ENCODE peak calls at places on chromosomes 13 and 19, in seven cellular contexts. One of them, this sample, is unnamed.
A peak's percentile ranks its signal among the peaks of the same experiment; 100 is the strongest.

GRCh38 chr13:106036870-106037269 is 498.6 kb downstream of the EFNB2 start:
- DNase-seq in activated T-cell treated with anti-CD3 and anti-CD28 coated beads, Interleukin-2, amount 50 U/mL, for 72 hours: no peak
- DNase-seq in stimulated activated CD8-positive, alpha-beta memory T cell treated with anti-CD3 and anti-CD28 coated beads, Interleukin-7, amount 100 ng/mL, for 1 hour: no peak
- DNase-seq in neural progenitor cell: peak; percentile 36
- DNase-seq in cardiac fibroblast: no peak
- DNase-seq in AG09319: no peak
- DNase-seq in GM23338: peak; percentile 39
- DNase-seq in this sample: no peak

GRCh38 chr19:23203841-23204344 is 46.3 kb downstream of the ZNF724 start:
- DNase-seq in activated T-cell treated with anti-CD3 and anti-CD28 coated beads, Interleukin-2, amount 50 U/mL, for 72 hours: no peak
- DNase-seq in stimulated activated CD8-positive, alpha-beta memory T cell treated with anti-CD3 and anti-CD28 coated beads, Interleukin-7, amount 100 ng/mL, for 1 hour: no peak
- DNase-seq in neural progenitor cell: no peak
- DNase-seq in cardiac fibroblast: no peak
- DNase-seq in AG09319: no peak
- DNase-seq in GM23338: peak; percentile 90
- DNase-seq in this sample: peak; percentile 57

GRCh38 chr19:28472843-28473242 is 740.1 kb downstream of the UQCRFS1 start:
- DNase-seq in activated T-cell treated with anti-CD3 and anti-CD28 coated beads, Interleukin-2, amount 50 U/mL, for 72 hours: no peak
- DNase-seq in stimulated activated CD8-positive, alpha-beta memory T cell treated with anti-CD3 and anti-CD28 coated beads, Interleukin-7, amount 100 ng/mL, for 1 hour: no peak
- DNase-seq in neural progenitor cell: no peak
- DNase-seq in cardiac fibroblast: no peak
- DNase-seq in AG09319: no peak
- DNase-seq in GM23338: no peak
- DNase-seq in this sample: no peak

GRCh38 chr19:35724560-35724959 is 6.8 kb downstream of the KMT2B start:
- DNase-seq in activated T-cell treated with anti-CD3 and anti-CD28 coated beads, Interleukin-2, amount 50 U/mL, for 72 hours: no peak
- DNase-seq in stimulated activated CD8-positive, alpha-beta memory T cell treated with anti-CD3 and anti-CD28 coated beads, Interleukin-7, amount 100 ng/mL, for 1 hour: no peak
- DNase-seq in neural progenitor cell: no peak
- DNase-seq in cardiac fibroblast: no peak
- DNase-seq in AG09319: no peak
- DNase-seq in GM23338: no peak
- DNase-seq in this sample: no peak

GRCh38 chr19:7397687-7398086 is 49.0 kb downstream of the ARHGEF18 start:
- DNase-seq in activated T-cell treated with anti-CD3 and anti-CD28 coated beads, Interleukin-2, amount 50 U/mL, for 72 hours: no peak
- DNase-seq in stimulated activated CD8-positive, alpha-beta memory T cell treated with anti-CD3 and anti-CD28 coated beads, Interleukin-7, amount 100 ng/mL, for 1 hour: no peak
- DNase-seq in neural progenitor cell: no peak
- DNase-seq in cardiac fibroblast: peak; percentile 88
- DNase-seq in AG09319: no peak
- DNase-seq in GM23338: no peak
- DNase-seq in this sample: no peak

GRCh38 chr19:15141143-15141542 is 33.9 kb downstream of the SYDE1 start:
- DNase-seq in activated T-cell treated with anti-CD3 and anti-CD28 coated beads, Interleukin-2, amount 50 U/mL, for 72 hours: no peak
- DNase-seq in stimulated activated CD8-positive, alpha-beta memory T cell treated with anti-CD3 and anti-CD28 coated beads, Interleukin-7, amount 100 ng/mL, for 1 hour: no peak
- DNase-seq in neural progenitor cell: no peak
- DNase-seq in cardiac fibroblast: no peak
- DNase-seq in AG09319: no peak
- DNase-seq in GM23338: no peak
- DNase-seq in this sample: no peak

GRCh38 chr19:49672131-49672919 is 4.7 kb upstream of the PRMT1 start:
- DNase-seq in activated T-cell treated with anti-CD3 and anti-CD28 coated beads, Interleukin-2, amount 50 U/mL, for 72 hours: peak; percentile 84
- DNase-seq in stimulated activated CD8-positive, alpha-beta memory T cell treated with anti-CD3 and anti-CD28 coated beads, Interleukin-7, amount 100 ng/mL, for 1 hour: peak; percentile 44
- DNase-seq in neural progenitor cell: peak; percentile 92
- DNase-seq in cardiac fibroblast: peak; percentile 77
- DNase-seq in AG09319: no peak
- DNase-seq in GM23338: peak; percentile 95
- DNase-seq in this sample: peak; percentile 81

GRCh38 chr13:114004416-114005205 is 30.7 kb upstream of the C13orf46 start:
- DNase-seq in activated T-cell treated with anti-CD3 and anti-CD28 coated beads, Interleukin-2, amount 50 U/mL, for 72 hours: no peak
- DNase-seq in stimulated activated CD8-positive, alpha-beta memory T cell treated with anti-CD3 and anti-CD28 coated beads, Interleukin-7, amount 100 ng/mL, for 1 hour: no peak
- DNase-seq in neural progenitor cell: no peak
- DNase-seq in cardiac fibroblast: peak; percentile 88
- DNase-seq in AG09319: no peak
- DNase-seq in GM23338: no peak
- DNase-seq in this sample: peak; percentile 89

GRCh38 chr13:100508996-100509395 is 79.6 kb downstream of the GGACT start:
- DNase-seq in activated T-cell treated with anti-CD3 and anti-CD28 coated beads, Interleukin-2, amount 50 U/mL, for 72 hours: no peak
- DNase-seq in stimulated activated CD8-positive, alpha-beta memory T cell treated with anti-CD3 and anti-CD28 coated beads, Interleukin-7, amount 100 ng/mL, for 1 hour: no peak
- DNase-seq in neural progenitor cell: no peak
- DNase-seq in cardiac fibroblast: no peak
- DNase-seq in AG09319: no peak
- DNase-seq in GM23338: no peak
- DNase-seq in this sample: no peak

GRCh38 chr13:97344250-97345175 is 89.5 kb upstream of the RAP2A start:
- DNase-seq in activated T-cell treated with anti-CD3 and anti-CD28 coated beads, Interleukin-2, amount 50 U/mL, for 72 hours: peak; percentile 29
- DNase-seq in stimulated activated CD8-positive, alpha-beta memory T cell treated with anti-CD3 and anti-CD28 coated beads, Interleukin-7, amount 100 ng/mL, for 1 hour: no peak
- DNase-seq in neural progenitor cell: peak; percentile 70
- DNase-seq in cardiac fibroblast: peak; percentile 80
- DNase-seq in AG09319: no peak
- DNase-seq in GM23338: peak; percentile 66
- DNase-seq in this sample: peak; percentile 62

This sample was measured in left cardiac atrium.